ENCODE peak calls at places on chromosomes 4 and X, in ten cellular contexts. N is stimulated activated CD8-positive, alpha-beta memory T cell treated with anti-CD3 and anti-CD28 coated beads, Interleukin-2, amount 100 ng/mL, for 1 hour; L is CD4-positive, alpha-beta memory T cell; U is T-helper 1 cell; X is LHCN-M2; S is endothelial cell; J is PC-3; R is Daoy; E is trophoblast cell; Y is kidney tubule cell. Q is an unnamed sample.

GRCh38 chr4:38867478-38868054 is at the start of gene FAM114A1:
- DNase-seq in N (no peak), L (no peak), U (no peak), X (peak; percentile 79), S (peak; percentile 69), J (peak; percentile 77), R (peak; percentile 87), E (peak; percentile 64), Y (peak; percentile 84), Q (peak; percentile 88)

GRCh38 chr4:17766826-17767458 is 14.5 kb downstream of the FAM184B start:
- DNase-seq in N (no peak), L (no peak), U (no peak), X (no peak), S (no peak), J (no peak), R (no peak), E (no peak), Y (no peak), Q (no peak)

GRCh38 chr4:95267081-95267480 is 281.7 kb downstream of the UNC5C start:
- DNase-seq in N (no peak), L (no peak), U (no peak), X (peak; percentile 73), S (no peak), J (peak; percentile 80), R (peak; percentile 51), E (no peak), Y (peak; percentile 83), Q (no peak)

GRCh38 chr4:170259631-170260153 is 169.9 kb upstream of the AADAT start:
- DNase-seq in N (no peak), L (no peak), U (no peak), X (peak; percentile 74), S (peak; percentile 92), J (peak; percentile 92), R (peak; percentile 1), E (peak; percentile 87), Y (peak; percentile 90), Q (peak; percentile 97)

GRCh38 chr4:150714462-150715438 is 132.8 kb downstream of the MAB21L2 start:
- DNase-seq in N (no peak), L (no peak), U (no peak), X (no peak), S (no peak), J (no peak), R (no peak), E (no peak), Y (no peak), Q (no peak)

GRCh38 chrX:30219372-30219771 is 4.0 kb downstream of the MAGEB2 start:
- DNase-seq in N (no peak), L (no peak), U (no peak), X (no peak), S (no peak), J (no peak), R (no peak), E (no peak), Y (no peak), Q (no peak)

GRCh38 chr4:128787509-128788311 is 21.8 kb upstream of the JADE1 start:
- DNase-seq in N (no peak), L (no peak), U (no peak), X (no peak), S (no peak), J (peak; percentile 5), R (no peak), E (no peak), Y (no peak), Q (no peak)

GRCh38 chr4:81631958-81632439 is 160.3 kb upstream of the RASGEF1B start:
- DNase-seq in N (no peak), L (no peak), U (no peak), X (peak; percentile 19), S (no peak), J (peak; percentile 88), R (peak; percentile 76), E (no peak), Y (peak; percentile 100), Q (peak; percentile 94)

GRCh38 chr4:105147226-105148151 is 813 bp downstream of the TET2 start:
- DNase-seq in N (no peak), L (peak; percentile 35), U (no peak), X (peak; percentile 34), S (peak; percentile 29), J (peak; percentile 22), R (peak; percentile 19), E (no peak), Y (peak; percentile 42), Q (peak; percentile 73)

GRCh38 chr4:48796191-48796926 is 16.3 kb upstream of the FRYL start:
- DNase-seq in N (no peak), L (no peak), U (no peak), X (no peak), S (no peak), J (no peak), R (no peak), E (no peak), Y (no peak), Q (no peak)

GRCh38 chr4:10101559-10102192 is 14.9 kb downstream of the WDR1 start:
- DNase-seq in N (no peak), L (no peak), U (no peak), X (no peak), S (no peak), J (no peak), R (no peak), E (no peak), Y (no peak), Q (no peak)

GRCh38 chr4:183485411-183486160 is 19.3 kb upstream of the ING2 start:
- DNase-seq in N (no peak), L (no peak), U (no peak), X (peak; percentile 38), S (no peak), J (peak; percentile 44), R (peak; percentile 58), E (peak; percentile 83), Y (peak; percentile 39), Q (no peak)

GRCh38 chr4:140092094-140092820 is 61.7 kb downstream of the MAML3 start:
- DNase-seq in N (no peak), L (no peak), U (no peak), X (no peak), S (peak; percentile 36), J (peak; percentile 30), R (no peak), E (no peak), Y (no peak), Q (peak; percentile 99)

GRCh38 chrX:130125090-130125489 is 14.8 kb upstream of the ELF4 start:
- DNase-seq in N (no peak), L (no peak), U (no peak), X (no peak), S (no peak), J (no peak), R (peak; percentile 56), E (peak; percentile 89), Y (no peak), Q (peak; percentile 60)

GRCh38 chr4:8237256-8237989 is 32.1 kb upstream of the HTRA3 start:
- DNase-seq in N (no peak), L (no peak), U (no peak), X (no peak), S (no peak), J (no peak), R (no peak), E (no peak), Y (no peak), Q (no peak)